ENCODE peak calls at places on chromosomes 5 and 9, in six cellular contexts. One of them, this sample, is unnamed.

GRCh38 chr5:960551-960950 is 48.1 kb upstream of the NKD2 start:
- DNase-seq in AG09309: no peak
- DNase-seq in uterus: no peak
- DNase-seq in A549: no peak
- DNase-seq in HCT116: no peak
- DNase-seq in GM06990: no peak
- DNase-seq in this sample: no peak

GRCh38 chr9:21964925-21965385 is 29.2 kb downstream of the CDKN2A start:
- DNase-seq in uterus: no peak
- DNase-seq in GM06990: peak
- DNase-seq in A549: no peak
- DNase-seq in AG09309: no peak
- DNase-seq in HCT116: no peak
- DNase-seq in this sample: no peak

GRCh38 chr9:137697832-137698231 is 79.0 kb downstream of the EHMT1 start:
- DNase-seq in uterus: no peak
- DNase-seq in A549: no peak
- DNase-seq in GM06990: no peak
- DNase-seq in AG09309: no peak
- DNase-seq in HCT116: no peak
- DNase-seq in this sample: no peak

GRCh38 chr5:101045689-101046088 is 142.6 kb upstream of the ST8SIA4 start:
- DNase-seq in AG09309: no peak
- DNase-seq in HCT116: peak
- DNase-seq in GM06990: no peak
- DNase-seq in uterus: no peak
- DNase-seq in A549: no peak
- DNase-seq in this sample: no peak

GRCh38 chr9:124809741-124810500 is 33.0 kb downstream of the OLFML2A start:
- DNase-seq in uterus: no peak
- DNase-seq in GM06990: no peak
- DNase-seq in AG09309: no peak
- DNase-seq in HCT116: no peak
- DNase-seq in A549: no peak
- DNase-seq in this sample: no peak

GRCh38 chr5:55994502-55994997 is at the start of gene IL6ST:
- DNase-seq in AG09309: no peak
- DNase-seq in HCT116: no peak
- DNase-seq in GM06990: no peak
- DNase-seq in A549: peak
- DNase-seq in uterus: no peak
- DNase-seq in this sample: no peak

GRCh38 chr9:73853547-73853946 is 643.6 kb upstream of the RORB start:
- DNase-seq in A549: no peak
- DNase-seq in uterus: no peak
- DNase-seq in GM06990: no peak
- DNase-seq in HCT116: no peak
- DNase-seq in AG09309: no peak
- DNase-seq in this sample: no peak

GRCh38 chr5:72612810-72613209 is 105.6 kb upstream of the ZNF366 start:
- DNase-seq in A549: no peak
- DNase-seq in GM06990: no peak
- DNase-seq in uterus: no peak
- DNase-seq in HCT116: no peak
- DNase-seq in AG09309: no peak
- DNase-seq in this sample: no peak

GRCh38 chr9:135971892-135972291 is 10.7 kb upstream of the UBAC1 start:
- DNase-seq in HCT116: peak
- DNase-seq in AG09309: no peak
- DNase-seq in GM06990: no peak
- DNase-seq in A549: peak
- DNase-seq in uterus: no peak
- DNase-seq in this sample: peak

GRCh38 chr9:134322781-134323241 is 3.4 kb upstream of the RXRA start:
- DNase-seq in A549: no peak
- DNase-seq in GM06990: no peak
- DNase-seq in AG09309: no peak
- DNase-seq in uterus: no peak
- DNase-seq in HCT116: no peak
- DNase-seq in this sample: no peak

GRCh38 chr9:113966394-113966793 is 90.3 kb downstream of the ZNF618 start:
- DNase-seq in HCT116: no peak
- DNase-seq in GM06990: no peak
- DNase-seq in uterus: no peak
- DNase-seq in A549: no peak
- DNase-seq in AG09309: no peak
- DNase-seq in this sample: no peak

GRCh38 chr5:5505848-5506247 is 83.4 kb downstream of the ICE1 start:
- DNase-seq in uterus: no peak
- DNase-seq in HCT116: no peak
- DNase-seq in A549: no peak
- DNase-seq in AG09309: no peak
- DNase-seq in GM06990: no peak
- DNase-seq in this sample: no peak

GRCh38 chr5:34848230-34848629 is 9.3 kb downstream of the TTC23L start:
- DNase-seq in HCT116: no peak
- DNase-seq in GM06990: no peak
- DNase-seq in A549: no peak
- DNase-seq in uterus: no peak
- DNase-seq in AG09309: no peak
- DNase-seq in this sample: no peak

GRCh38 chr5:15731686-15732085 is 231.7 kb downstream of the FBXL7 start:
- DNase-seq in uterus: no peak
- DNase-seq in GM06990: no peak
- DNase-seq in HCT116: no peak
- DNase-seq in A549: no peak
- DNase-seq in AG09309: no peak
- DNase-seq in this sample: no peak

GRCh38 chr9:106438928-106439327 is 424.0 kb upstream of the ZNF462 start:
- DNase-seq in A549: no peak
- DNase-seq in AG09309: no peak
- DNase-seq in uterus: no peak
- DNase-seq in HCT116: no peak
- DNase-seq in GM06990: no peak
- DNase-seq in this sample: no peak

GRCh38 chr9:117704024-117704575 is at the start of gene TLR4:
- DNase-seq in A549: no peak
- DNase-seq in HCT116: no peak
- DNase-seq in AG09309: no peak
- DNase-seq in GM06990: peak
- DNase-seq in uterus: peak
- DNase-seq in this sample: no peak

GRCh38 chr5:140926211-140926902 is at the start of gene PCDHAC1:
- DNase-seq in GM06990: peak
- DNase-seq in A549: peak
- DNase-seq in uterus: peak
- DNase-seq in HCT116: peak
- DNase-seq in AG09309: no peak
- DNase-seq in this sample: no peak

DNA sequence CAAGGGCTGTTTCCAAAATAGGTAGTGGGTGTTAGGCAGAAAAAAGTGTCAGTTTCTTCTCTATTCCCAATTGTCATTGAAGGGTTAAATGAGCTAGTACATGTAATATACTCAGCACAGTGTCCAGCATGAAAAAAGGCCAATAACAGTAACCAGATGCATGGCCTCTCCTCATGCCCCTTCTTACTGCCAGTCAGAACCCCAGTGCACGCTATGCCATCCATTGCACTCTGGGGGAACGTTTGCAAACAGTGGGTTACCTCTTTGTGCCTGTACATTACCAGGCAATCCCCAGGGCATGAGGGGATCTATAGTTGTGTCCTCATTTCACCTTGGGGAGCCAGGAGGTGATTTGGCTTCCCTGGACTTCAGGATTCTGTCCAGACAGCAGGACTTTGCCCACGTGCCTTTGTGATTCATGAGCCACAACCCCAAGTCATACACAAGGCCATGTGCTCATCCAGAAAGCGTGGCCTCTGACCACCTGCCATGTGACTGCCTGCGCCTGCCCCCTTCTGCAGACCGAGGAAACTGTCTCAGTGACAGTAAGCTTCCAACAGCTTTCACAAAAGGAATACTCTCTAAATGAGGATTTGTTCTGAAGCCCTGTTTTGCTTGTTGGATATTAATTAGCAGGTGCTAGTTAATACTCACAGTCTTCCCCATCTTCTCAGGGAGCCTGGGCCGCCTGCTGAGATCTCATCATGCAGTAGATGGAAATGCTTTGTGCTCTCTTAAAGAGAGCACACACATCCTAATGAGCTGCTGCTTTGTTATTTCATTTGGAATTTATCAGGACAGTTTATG is 36.8 kb upstream of the ANGPTL2 start:
- DNase-seq in GM06990: no peak
- DNase-seq in uterus: peak
- DNase-seq in A549: peak
- DNase-seq in AG09309: peak
- DNase-seq in HCT116: peak
- DNase-seq in this sample: no peak
- TF ChIP-seq CTCF in GM06990: no peak
- TF ChIP-seq CTCF in uterus: no peak
- TF ChIP-seq CTCF in A549: no peak
- TF ChIP-seq CTCF in AG09309: peak
- TF ChIP-seq CTCF in HCT116: no peak
- TF ChIP-seq CTCF in this sample: no peak

DNA sequence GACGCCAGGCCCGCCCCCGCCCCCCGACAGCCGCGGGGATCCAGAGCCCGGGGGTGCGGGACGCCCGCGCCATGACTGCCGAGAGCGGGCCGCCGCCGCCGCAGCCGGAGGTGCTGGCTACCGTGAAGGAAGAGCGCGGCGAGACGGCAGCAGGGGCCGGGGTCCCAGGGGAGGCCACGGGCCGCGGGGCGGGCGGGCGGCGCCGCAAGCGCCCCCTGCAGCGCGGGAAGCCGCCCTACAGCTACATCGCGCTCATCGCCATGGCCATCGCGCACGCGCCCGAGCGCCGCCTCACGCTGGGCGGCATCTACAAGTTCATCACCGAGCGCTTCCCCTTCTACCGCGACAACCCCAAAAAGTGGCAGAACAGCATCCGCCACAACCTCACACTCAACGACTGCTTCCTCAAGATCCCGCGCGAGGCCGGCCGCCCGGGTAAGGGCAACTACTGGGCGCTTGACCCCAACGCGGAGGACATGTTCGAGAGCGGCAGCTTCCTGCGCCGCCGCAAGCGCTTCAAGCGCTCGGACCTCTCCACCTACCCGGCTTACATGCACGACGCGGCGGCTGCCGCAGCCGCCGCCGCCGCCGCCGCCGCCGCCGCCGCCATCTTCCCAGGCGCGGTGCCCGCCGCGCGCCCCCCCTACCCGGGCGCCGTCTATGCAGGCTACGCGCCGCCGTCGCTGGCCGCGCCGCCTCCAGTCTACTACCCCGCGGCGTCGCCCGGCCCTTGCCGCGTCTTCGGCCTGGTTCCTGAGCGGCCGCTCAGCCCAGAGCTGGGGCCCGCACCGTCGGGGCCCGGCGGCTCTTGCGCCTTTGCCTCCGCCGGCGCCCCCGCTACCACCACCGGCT is 1.0 kb downstream of the FOXE1 start:
- DNase-seq in HCT116: no peak
- DNase-seq in AG09309: no peak
- DNase-seq in uterus: no peak
- DNase-seq in GM06990: peak
- DNase-seq in A549: peak
- DNase-seq in this sample: no peak
- TF ChIP-seq CTCF in HCT116: no peak
- TF ChIP-seq CTCF in AG09309: no peak
- TF ChIP-seq CTCF in uterus: no peak
- TF ChIP-seq CTCF in GM06990: peak
- TF ChIP-seq CTCF in A549: peak
- TF ChIP-seq CTCF in this sample: no peak

DNA sequence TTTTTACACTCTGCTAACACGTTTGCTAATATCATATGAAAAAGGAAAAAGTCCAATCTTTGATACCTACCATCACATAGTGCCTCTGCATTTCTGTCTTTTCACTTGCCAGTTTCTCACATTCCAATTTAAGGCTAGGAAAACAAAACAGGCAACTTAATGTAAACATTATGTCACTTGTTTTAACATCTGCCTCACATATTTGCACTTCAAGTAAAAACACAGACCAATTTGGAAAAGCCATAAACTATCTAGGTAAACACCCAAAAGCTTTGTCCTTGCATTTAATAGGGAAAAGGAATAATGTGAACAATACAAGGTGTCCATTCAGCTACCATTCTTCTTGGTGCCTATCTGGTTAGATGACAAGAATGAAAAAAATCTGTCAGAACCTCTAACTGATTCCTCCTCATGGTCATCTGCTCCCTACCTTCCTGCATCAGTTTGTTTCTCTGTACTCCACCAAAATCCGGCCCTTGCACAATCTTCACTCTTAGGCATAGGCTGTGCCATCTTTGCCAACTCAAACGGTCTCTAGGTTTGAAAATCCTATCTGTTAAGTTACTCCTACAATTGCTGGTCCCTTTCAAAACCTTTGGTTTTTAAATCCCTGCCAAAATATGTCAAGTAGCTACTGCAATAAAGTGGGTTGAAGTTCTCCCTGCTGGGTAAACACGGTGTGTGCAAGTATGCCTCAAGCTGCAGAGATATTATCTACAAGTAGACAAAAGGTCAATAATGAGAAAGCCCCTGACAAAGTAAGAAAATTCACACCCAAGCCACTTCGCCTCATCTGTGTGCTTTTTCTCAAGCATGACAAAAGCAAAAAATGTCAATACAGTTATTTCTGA is 3.4 kb downstream of the TLE1 start:
- DNase-seq in A549: no peak
- DNase-seq in GM06990: no peak
- DNase-seq in HCT116: no peak
- DNase-seq in AG09309: no peak
- DNase-seq in uterus: no peak
- DNase-seq in this sample: peak
- TF ChIP-seq CTCF in A549: no peak
- TF ChIP-seq CTCF in GM06990: no peak
- TF ChIP-seq CTCF in HCT116: no peak
- TF ChIP-seq CTCF in AG09309: peak
- TF ChIP-seq CTCF in uterus: no peak
- TF ChIP-seq CTCF in this sample: peak

DNA sequence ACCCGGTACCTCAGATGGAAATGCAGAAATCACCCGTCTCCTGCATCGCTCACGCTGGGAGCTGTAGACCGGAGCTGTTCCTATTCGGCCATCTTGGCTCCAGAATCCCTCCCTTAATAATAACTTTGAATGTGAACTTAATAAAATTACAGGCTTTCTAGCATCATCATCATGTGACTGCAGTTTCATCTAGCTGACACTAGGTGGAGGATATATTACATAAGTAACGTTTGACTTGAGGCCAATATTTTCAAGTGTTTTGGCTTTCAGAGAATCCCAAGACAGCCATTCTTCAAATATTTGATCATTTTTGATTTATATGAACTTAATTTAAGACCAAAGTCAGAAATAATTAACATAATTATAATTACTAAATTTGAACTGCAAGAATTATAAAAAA is 474.9 kb upstream of the CDH10 start:
- DNase-seq in GM06990: no peak
- DNase-seq in A549: peak
- DNase-seq in uterus: no peak
- DNase-seq in HCT116: no peak
- DNase-seq in AG09309: no peak
- DNase-seq in this sample: peak
- TF ChIP-seq CTCF in GM06990: peak
- TF ChIP-seq CTCF in A549: no peak
- TF ChIP-seq CTCF in uterus: no peak
- TF ChIP-seq CTCF in HCT116: no peak
- TF ChIP-seq CTCF in AG09309: no peak
- TF ChIP-seq CTCF in this sample: peak

This sample was measured in LNCaP clone FGC.